ENCODE peak calls at places on chromosome 13, in six cellular contexts. Q is adrenal gland, M is ovary, B is esophagus muscularis mucosa, W is tibial nerve, F is heart left ventricle. T is an unnamed sample.

GRCh38 chr13:74641586-74641985 is 507.4 kb upstream of the KLF12 start:
- DNase-seq in F (no peak), M (no peak), W (no peak), B (no peak), Q (no peak), T (no peak)

GRCh38 chr13:66660013-66660804 is 569.9 kb downstream of the PCDH9 start:
- DNase-seq in Q (no peak), M (no peak), B (no peak), W (no peak), F (no peak), T (no peak)

GRCh38 chr13:50230365-50230978 is 215.2 kb downstream of the KCNRG start:
- DNase-seq in W (no peak), B (no peak), M (no peak), Q (no peak), F (no peak), T (no peak)

GRCh38 chr13:34108396-34108795 is 290.4 kb downstream of the RFC3 start:
- DNase-seq in B (no peak), W (no peak), M (no peak), F (no peak), Q (no peak), T (no peak)

GRCh38 chr13:113489549-113490495 is 689 bp downstream of the DCUN1D2 start:
- DNase-seq in B (peak), M (no peak), Q (peak), F (peak), W (no peak), T (peak)

GRCh38 chr13:113216165-113217056 is 7.0 kb downstream of the CUL4A start:
- DNase-seq in W (no peak), B (no peak), M (no peak), F (peak), Q (peak), T (no peak)

GRCh38 chr13:109273326-109273751 is 513.0 kb downstream of the IRS2 start:
- DNase-seq in Q (no peak), F (no peak), W (no peak), B (no peak), M (no peak), T (no peak)

GRCh38 chr13:30615851-30616311 is 1.8 kb upstream of the USPL1 start:
- DNase-seq in W (no peak), Q (no peak), F (no peak), B (no peak), M (no peak), T (no peak)

GRCh38 chr13:49844191-49844590 is 51.7 kb upstream of the KPNA3 start:
- DNase-seq in M (no peak), B (no peak), F (no peak), Q (no peak), W (no peak), T (no peak)

GRCh38 chr13:36548129-36548528 is 115.8 kb downstream of the CCNA1 start:
- DNase-seq in B (no peak), Q (no peak), F (no peak), M (no peak), W (no peak), T (no peak)

GRCh38 chr13:32164622-32165268 is 133.2 kb downstream of the FRY start:
- DNase-seq in Q (peak), W (no peak), B (no peak), F (peak), M (no peak), T (peak)
- H3K27ac ChIP-seq in Q (no peak), W (no peak), B (no peak), F (peak), M (no peak), T (no peak)

GRCh38 chr13:29136341-29136740 is 316.2 kb downstream of the MTUS2 start:
- DNase-seq in W (no peak), Q (no peak), B (no peak), F (no peak), M (no peak), T (no peak)
- TF ChIP-seq POLR2A in W (no peak), Q (no peak), B (no peak), F (no peak), M (no peak), T (no peak)

GRCh38 chr13:92719868-92720267 is 506.7 kb upstream of the GPC6 start:
- DNase-seq in B (no peak), Q (no peak), W (no peak), M (no peak), F (no peak), T (no peak)

GRCh38 chr13:92721610-92722009 is 505.0 kb upstream of the GPC6 start:
- DNase-seq in F (no peak), W (no peak), M (no peak), B (no peak), Q (no peak), T (no peak)

GRCh38 chr13:92717857-92718256 is 508.8 kb upstream of the GPC6 start:
- DNase-seq in Q (no peak), W (no peak), F (no peak), B (no peak), M (no peak), T (no peak)

GRCh38 chr13:92716749-92717148 is 509.9 kb upstream of the GPC6 start:
- DNase-seq in W (no peak), M (no peak), Q (no peak), B (no peak), F (no peak), T (no peak)
- TF ChIP-seq CTCF in W (peak), M (no peak), Q (no peak), B (peak), F (peak), T (no peak)

GRCh38 chr13:35256459-35257148 is 219.9 kb downstream of the MAB21L1 start:
- DNase-seq in B (no peak), M (no peak), F (no peak), W (no peak), Q (no peak), T (no peak)

GRCh38 chr13:35255241-35255640 is 221.2 kb downstream of the MAB21L1 start:
- DNase-seq in M (no peak), Q (no peak), F (no peak), W (no peak), B (no peak), T (no peak)

GRCh38 chr13:35252536-35253205 is 223.8 kb downstream of the MAB21L1 start:
- DNase-seq in M (no peak), F (no peak), B (no peak), W (no peak), Q (no peak), T (no peak)
- H3K27ac ChIP-seq in M (no peak), F (no peak), B (no peak), W (no peak), Q (no peak), T (no peak)

GRCh38 chr13:28138012-28138755 is at the start of gene PAN3:
- DNase-seq in Q (peak), M (peak), F (peak), W (peak), B (peak), T (peak)
- TF ChIP-seq POLR2A in Q (peak), M (peak), F (no peak), W (peak), B (no peak), T (no peak)

GRCh38 chr13:80962855-80963254 is 621.9 kb upstream of the SPRY2 start:
- DNase-seq in W (no peak), Q (no peak), F (no peak), B (no peak), M (no peak), T (no peak)
- TF ChIP-seq CTCF in W (no peak), Q (no peak), F (no peak), B (no peak), M (no peak), T (no peak)

GRCh38 chr13:48318714-48319457 is 15.3 kb downstream of the RB1 start:
- DNase-seq in B (no peak), M (no peak), F (no peak), Q (no peak), W (no peak), T (no peak)

GRCh38 chr13:48316826-48317510 is 13.4 kb downstream of the RB1 start:
- DNase-seq in F (no peak), M (no peak), Q (no peak), B (no peak), W (no peak), T (no peak)

GRCh38 chr13:48318014-48318713 is 14.6 kb downstream of the RB1 start:
- DNase-seq in B (no peak), M (no peak), W (no peak), F (peak), Q (no peak), T (no peak)

GRCh38 chr13:48315981-48316380 is 12.4 kb downstream of the RB1 start:
- DNase-seq in M (no peak), B (no peak), Q (no peak), W (no peak), F (peak), T (no peak)

GRCh38 chr13:48317511-48317981 is 14.0 kb downstream of the RB1 start:
- DNase-seq in M (no peak), B (no peak), F (no peak), W (no peak), Q (no peak), T (no peak)
- H3K27ac ChIP-seq in M (no peak), B (no peak), F (peak), W (no peak), Q (peak), T (no peak)

T was measured in testis.